ENCODE peak calls at places on chromosomes 7 and 10, in seven cellular contexts. W, H, D, S, T, E and R are unnamed samples.

GRCh38 chr7:157412021-157412443 is 75.2 kb downstream of the DNAJB6 start:
- DNase-seq in D (no peak), E (no peak), T (no peak), S (no peak), H (peak), W (no peak), R (no peak)

GRCh38 chr7:68306692-68307107 is 1291.6 kb upstream of the AUTS2 start:
- DNase-seq in H (no peak), T (no peak), D (no peak), S (no peak), W (no peak), E (no peak), R (no peak)

GRCh38 chr7:6453737-6454136 is 6.0 kb upstream of the DAGLB start:
- DNase-seq in S (peak), T (no peak), D (no peak), E (peak), W (no peak), H (no peak), R (no peak)

GRCh38 chr7:30142710-30143109 is 7.9 kb downstream of the MTURN start:
- DNase-seq in D (no peak), T (no peak), H (no peak), S (peak), W (peak), E (no peak), R (peak)

GRCh38 chr10:104895541-104895940 is 254.5 kb downstream of the SORCS3 start:
- DNase-seq in T (no peak), E (no peak), S (no peak), D (no peak), H (no peak), W (no peak), R (no peak)

GRCh38 chr10:124802313-124802675 is 675 bp downstream of the ABRAXAS2 start:
- DNase-seq in H (peak), W (no peak), D (no peak), S (no peak), T (no peak), E (no peak), R (no peak)

GRCh38 chr7:73533742-73534141 is 11.6 kb upstream of the BAZ1B start:
- DNase-seq in W (no peak), E (no peak), T (no peak), D (no peak), S (no peak), H (no peak), R (no peak)

GRCh38 chr7:75807452-75807851 is 6.2 kb downstream of the CCL24 start:
- DNase-seq in W (no peak), S (no peak), D (no peak), H (no peak), T (no peak), E (no peak), R (no peak)

GRCh38 chr7:159155410-159155809 is 10.7 kb upstream of the VIPR2 start:
- DNase-seq in W (no peak), T (no peak), D (no peak), S (no peak), E (no peak), H (no peak), R (no peak)

GRCh38 chr7:88758355-88759215 is 915 bp upstream of the ZNF804B start:
- DNase-seq in D (peak), W (no peak), E (no peak), T (peak), H (no peak), S (no peak), R (peak)

GRCh38 chr7:16365177-16365576 is 56.2 kb downstream of the CRPPA start:
- DNase-seq in E (no peak), W (no peak), S (no peak), T (no peak), D (no peak), H (no peak), R (no peak)

GRCh38 chr10:46091834-46092522 is 45.9 kb upstream of the MSMB start:
- DNase-seq in W (no peak), S (no peak), H (peak), E (no peak), T (no peak), D (no peak), R (no peak)

GRCh38 chr10:92691591-92692084 is 1.9 kb downstream of the HHEX start:
- DNase-seq in D (peak), W (peak), T (peak), S (no peak), E (no peak), H (peak), R (peak)

GRCh38 chr7:1758417-1758858 is 88.4 kb downstream of the ELFN1 start:
- DNase-seq in H (peak), D (peak), E (peak), W (no peak), T (peak), S (peak), R (no peak)

GRCh38 chr10:103853428-103854264 is 1.7 kb downstream of the SH3PXD2A start:
- DNase-seq in H (no peak), W (peak), D (no peak), T (no peak), E (no peak), S (no peak), R (no peak)

GRCh38 chr7:25803117-25803887 is 348.7 kb upstream of the NFE2L3 start:
- DNase-seq in E (no peak), H (no peak), T (no peak), S (no peak), W (no peak), D (no peak), R (no peak)

GRCh38 chr7:155484483-155485399 is 26.8 kb downstream of the EN2 start:
- DNase-seq in E (no peak), S (no peak), W (no peak), T (no peak), D (peak), H (no peak), R (no peak)

GRCh38 chr10:122298598-122299301 is 27.7 kb downstream of the BTBD16 start:
- DNase-seq in E (peak), S (peak), T (peak), H (peak), D (peak), W (peak), R (peak)
- TF ChIP-seq CTCF in E (peak), S (peak), T (peak), H (peak), D (peak), W (peak), R (peak)

DNA sequence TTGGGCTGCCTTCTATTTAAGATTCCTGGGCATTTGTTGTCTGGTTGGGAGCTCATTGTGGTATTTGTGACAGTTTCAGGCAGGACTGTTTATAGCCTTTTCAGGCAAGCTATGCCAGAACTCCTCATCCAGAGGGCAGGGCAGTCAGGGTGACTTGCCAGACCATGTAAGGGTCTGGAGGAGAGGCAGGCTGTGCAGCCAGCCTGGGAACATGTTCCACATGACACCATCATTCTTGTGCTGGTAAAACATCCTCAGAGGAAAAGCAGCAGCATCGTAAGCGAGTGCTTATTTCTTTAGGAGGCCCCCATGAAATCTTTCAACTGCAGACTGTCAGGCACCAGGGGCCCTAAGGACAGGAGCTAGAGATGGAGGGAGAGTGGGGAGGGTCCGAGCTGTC is 44.0 kb upstream of the SORBS1 start:
- DNase-seq in H (no peak), D (no peak), S (no peak), T (peak), W (peak), E (no peak), R (no peak)
- TF ChIP-seq POLR2A in H (no peak), D (no peak), S (no peak), T (no peak), W (no peak), E (no peak), R (no peak)

GRCh38 chr7:151312831-151313809 is 28.5 kb upstream of the NUB1 start:
- DNase-seq in T (peak), D (no peak), E (no peak), S (no peak), H (no peak), W (no peak), R (no peak)

GRCh38 chr7:151309306-151309705 is 32.3 kb upstream of the NUB1 start:
- DNase-seq in T (peak), H (no peak), D (no peak), S (no peak), E (no peak), W (no peak), R (no peak)

GRCh38 chr7:151310578-151310977 is 31.0 kb upstream of the NUB1 start:
- DNase-seq in T (no peak), W (no peak), E (peak), D (no peak), H (peak), S (no peak), R (no peak)

GRCh38 chr7:151312356-151312755 is 29.3 kb upstream of the NUB1 start:
- DNase-seq in T (peak), H (no peak), S (no peak), W (no peak), D (no peak), E (no peak), R (no peak)

GRCh38 chr7:151311294-151311864 is 30.2 kb upstream of the NUB1 start:
- DNase-seq in E (no peak), D (peak), W (no peak), S (no peak), H (peak), T (peak), R (no peak)
- TF ChIP-seq CTCF in E (no peak), D (no peak), W (peak), S (peak), H (peak), T (no peak), R (no peak)

GRCh38 chr7:28174901-28175661 is 5.5 kb downstream of the JAZF1 start:
- DNase-seq in W (no peak), S (no peak), D (no peak), H (no peak), E (no peak), T (no peak), R (no peak)

GRCh38 chr7:28174442-28174841 is 6.2 kb downstream of the JAZF1 start:
- DNase-seq in W (no peak), H (no peak), T (no peak), D (no peak), E (no peak), S (no peak), R (no peak)

GRCh38 chr7:28177836-28178235 is 2.8 kb downstream of the JAZF1 start:
- DNase-seq in D (no peak), H (no peak), S (no peak), T (no peak), E (no peak), W (no peak), R (no peak)

GRCh38 chr7:28176645-28177044 is 4.0 kb downstream of the JAZF1 start:
- DNase-seq in T (no peak), H (no peak), D (no peak), S (no peak), W (no peak), E (no peak), R (no peak)

DNA sequence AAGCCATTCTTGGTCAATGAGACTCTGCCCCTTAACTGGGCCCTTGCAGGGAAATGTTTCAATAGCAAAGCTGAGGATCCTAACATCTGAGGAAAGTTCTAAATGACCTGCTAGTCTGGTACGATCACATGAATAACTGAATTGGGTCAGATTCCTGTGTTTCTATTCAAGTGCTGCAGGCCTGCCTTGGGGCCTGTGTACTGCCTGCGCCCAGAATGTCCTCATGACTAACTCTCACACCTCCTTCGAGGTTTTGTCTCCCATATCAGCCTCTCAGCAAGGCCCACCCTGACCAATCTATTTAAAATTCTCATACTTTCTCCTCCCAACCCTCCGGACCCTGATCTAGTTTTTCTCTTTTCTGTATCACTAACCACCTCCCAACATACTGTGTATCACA is 4.4 kb downstream of the JAZF1 start:
- DNase-seq in D (peak), W (no peak), E (no peak), S (no peak), H (no peak), T (no peak), R (no peak)
- TF ChIP-seq POLR2A in D (no peak), W (no peak), E (no peak), S (no peak), H (no peak), T (no peak), R (no peak)